ENCODE peak calls at places on chromosomes 16 and 17, in five cellular contexts. One of them, this sample, is unnamed.

GRCh38 chr17:27414271-27414670 is 42.0 kb upstream of the KSR1 start:
- DNase-seq in psoas muscle: no peak
- DNase-seq in astrocyte: peak
- DNase-seq in kidney epithelial cell: no peak
- DNase-seq in fibroblast of pulmonary artery: no peak
- DNase-seq in this sample: no peak

GRCh38 chr17:13869301-13869700 is 200.0 kb upstream of the COX10 start:
- DNase-seq in fibroblast of pulmonary artery: no peak
- DNase-seq in astrocyte: peak
- DNase-seq in kidney epithelial cell: no peak
- DNase-seq in psoas muscle: no peak
- DNase-seq in this sample: no peak

GRCh38 chr17:58401287-58401686 is 16.0 kb downstream of the RNF43 start:
- DNase-seq in psoas muscle: no peak
- DNase-seq in fibroblast of pulmonary artery: no peak
- DNase-seq in kidney epithelial cell: no peak
- DNase-seq in astrocyte: no peak
- DNase-seq in this sample: no peak

GRCh38 chr17:49616546-49617205 is 41.0 kb downstream of the NXPH3 start:
- DNase-seq in astrocyte: peak
- DNase-seq in psoas muscle: peak
- DNase-seq in kidney epithelial cell: no peak
- DNase-seq in fibroblast of pulmonary artery: peak
- DNase-seq in this sample: no peak

GRCh38 chr17:73686961-73687360 is 42.7 kb upstream of the SDK2 start:
- DNase-seq in kidney epithelial cell: no peak
- DNase-seq in astrocyte: no peak
- DNase-seq in fibroblast of pulmonary artery: no peak
- DNase-seq in psoas muscle: no peak
- DNase-seq in this sample: no peak

GRCh38 chr17:76687278-76688164 is 23.2 kb downstream of the MXRA7 start:
- DNase-seq in kidney epithelial cell: no peak
- DNase-seq in fibroblast of pulmonary artery: no peak
- DNase-seq in astrocyte: no peak
- DNase-seq in psoas muscle: peak
- DNase-seq in this sample: no peak

GRCh38 chr16:20938426-20938825 is 37.9 kb downstream of the LYRM1 start:
- DNase-seq in astrocyte: peak
- DNase-seq in kidney epithelial cell: no peak
- DNase-seq in fibroblast of pulmonary artery: peak
- DNase-seq in psoas muscle: no peak
- DNase-seq in this sample: no peak

GRCh38 chr16:50263940-50264929 is 2.1 kb upstream of the ADCY7 start:
- DNase-seq in kidney epithelial cell: no peak
- DNase-seq in fibroblast of pulmonary artery: peak
- DNase-seq in psoas muscle: no peak
- DNase-seq in astrocyte: peak
- DNase-seq in this sample: no peak

GRCh38 chr17:47978324-47978723 is 7.4 kb downstream of the CDK5RAP3 start:
- DNase-seq in astrocyte: peak
- DNase-seq in kidney epithelial cell: no peak
- DNase-seq in psoas muscle: peak
- DNase-seq in fibroblast of pulmonary artery: peak
- DNase-seq in this sample: peak

GRCh38 chr16:86733526-86734254 is 155.3 kb downstream of the FOXL1 start:
- DNase-seq in fibroblast of pulmonary artery: no peak
- DNase-seq in kidney epithelial cell: no peak
- DNase-seq in psoas muscle: peak
- DNase-seq in astrocyte: no peak
- DNase-seq in this sample: no peak

GRCh38 chr16:88927010-88927409 is 50.0 kb downstream of the CBFA2T3 start:
- DNase-seq in fibroblast of pulmonary artery: no peak
- DNase-seq in astrocyte: no peak
- DNase-seq in kidney epithelial cell: no peak
- DNase-seq in psoas muscle: no peak
- DNase-seq in this sample: no peak

GRCh38 chr16:53911506-53911905 is 207.6 kb downstream of the FTO start:
- DNase-seq in fibroblast of pulmonary artery: no peak
- DNase-seq in astrocyte: no peak
- DNase-seq in kidney epithelial cell: no peak
- DNase-seq in psoas muscle: no peak
- DNase-seq in this sample: no peak

GRCh38 chr17:80008383-80008840 is 27.3 kb downstream of the TBC1D16 start:
- DNase-seq in kidney epithelial cell: no peak
- DNase-seq in astrocyte: peak
- DNase-seq in psoas muscle: peak
- DNase-seq in fibroblast of pulmonary artery: peak
- DNase-seq in this sample: peak

GRCh38 chr17:63153488-63153887 is 187.5 kb downstream of the TANC2 start:
- DNase-seq in astrocyte: no peak
- DNase-seq in kidney epithelial cell: no peak
- DNase-seq in psoas muscle: no peak
- DNase-seq in fibroblast of pulmonary artery: no peak
- DNase-seq in this sample: no peak

GRCh38 chr17:73491648-73492047 is 152.6 kb downstream of the SDK2 start:
- DNase-seq in kidney epithelial cell: no peak
- DNase-seq in fibroblast of pulmonary artery: no peak
- DNase-seq in psoas muscle: no peak
- DNase-seq in astrocyte: no peak
- DNase-seq in this sample: no peak

GRCh38 chr17:20927586-20927985 is 115.2 kb downstream of the USP22 start:
- DNase-seq in fibroblast of pulmonary artery: no peak
- DNase-seq in psoas muscle: no peak
- DNase-seq in astrocyte: no peak
- DNase-seq in kidney epithelial cell: no peak
- DNase-seq in this sample: no peak

GRCh38 chr16:13435415-13435814 is 484.5 kb upstream of the ERCC4 start:
- DNase-seq in kidney epithelial cell: no peak
- DNase-seq in psoas muscle: no peak
- DNase-seq in astrocyte: no peak
- DNase-seq in fibroblast of pulmonary artery: no peak
- DNase-seq in this sample: no peak

GRCh38 chr17:39660397-39661043 is 4.6 kb upstream of the TCAP start:
- DNase-seq in astrocyte: no peak
- DNase-seq in fibroblast of pulmonary artery: no peak
- DNase-seq in kidney epithelial cell: no peak
- DNase-seq in psoas muscle: no peak
- DNase-seq in this sample: no peak

GRCh38 chr16:1701216-1701878 is 4.6 kb upstream of the MAPK8IP3 start:
- DNase-seq in astrocyte: no peak
- DNase-seq in psoas muscle: no peak
- DNase-seq in fibroblast of pulmonary artery: no peak
- DNase-seq in kidney epithelial cell: no peak
- DNase-seq in this sample: no peak

GRCh38 chr16:53581784-53582183 is 78.8 kb upstream of the AKTIP start:
- DNase-seq in astrocyte: no peak
- DNase-seq in fibroblast of pulmonary artery: no peak
- DNase-seq in psoas muscle: no peak
- DNase-seq in kidney epithelial cell: no peak
- DNase-seq in this sample: no peak

GRCh38 chr17:18960803-18961511 is 9.0 kb downstream of the SLC5A10 start:
- DNase-seq in astrocyte: no peak
- DNase-seq in kidney epithelial cell: no peak
- DNase-seq in fibroblast of pulmonary artery: peak
- DNase-seq in psoas muscle: peak
- DNase-seq in this sample: peak

DNA sequence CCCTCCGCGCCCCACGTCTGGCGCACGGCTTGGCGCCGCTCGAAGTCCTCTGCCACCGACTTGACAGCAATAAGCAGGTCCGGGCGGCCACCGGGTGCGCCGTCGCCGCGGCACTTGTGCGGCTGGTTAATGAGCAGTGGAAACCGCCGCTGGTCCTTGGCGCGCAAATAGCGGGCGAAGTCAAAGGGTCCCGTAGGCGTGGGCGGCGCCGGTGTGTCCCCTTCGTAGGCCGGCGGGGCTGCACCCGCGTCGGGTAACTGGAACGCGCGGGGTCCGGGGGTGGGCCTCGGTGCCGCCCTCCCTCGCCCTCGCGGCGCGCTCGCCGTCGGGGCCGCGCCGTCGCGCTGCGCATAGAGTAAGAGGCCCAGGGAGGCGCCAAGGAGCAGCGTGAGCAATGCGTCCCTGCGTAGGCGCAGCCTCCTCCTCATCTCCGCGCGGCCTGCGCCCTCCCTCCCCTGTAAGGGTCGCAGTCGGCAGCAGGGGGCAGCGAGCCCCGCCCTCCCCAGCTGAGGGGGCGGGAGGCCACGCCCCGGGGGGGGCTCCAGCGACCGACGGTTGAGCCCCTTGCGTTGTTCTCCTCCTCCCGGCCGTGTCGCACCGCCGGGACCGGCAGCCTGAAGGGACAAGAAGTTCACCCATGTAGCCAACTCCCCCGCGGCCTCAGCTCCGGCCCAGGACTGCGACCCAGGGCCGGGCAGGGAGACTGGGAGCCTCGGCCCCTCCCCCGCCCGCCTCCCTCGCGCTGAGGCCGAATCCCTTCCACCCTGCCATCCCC is 553 bp downstream of the B3GNT9 start:
- DNase-seq in psoas muscle: peak
- DNase-seq in astrocyte: peak
- DNase-seq in fibroblast of pulmonary artery: peak
- DNase-seq in kidney epithelial cell: no peak
- DNase-seq in this sample: no peak
- TF ChIP-seq CTCF in psoas muscle: no peak
- TF ChIP-seq CTCF in astrocyte: no peak
- TF ChIP-seq CTCF in fibroblast of pulmonary artery: no peak
- TF ChIP-seq CTCF in kidney epithelial cell: no peak
- TF ChIP-seq CTCF in this sample: no peak

GRCh38 chr16:14600164-14600563 is 29.9 kb downstream of the PARN start:
- DNase-seq in kidney epithelial cell: no peak
- DNase-seq in astrocyte: peak
- DNase-seq in fibroblast of pulmonary artery: peak
- DNase-seq in psoas muscle: no peak
- DNase-seq in this sample: no peak
- TF ChIP-seq CTCF in kidney epithelial cell: peak
- TF ChIP-seq CTCF in astrocyte: peak
- TF ChIP-seq CTCF in fibroblast of pulmonary artery: peak
- TF ChIP-seq CTCF in psoas muscle: peak
- TF ChIP-seq CTCF in this sample: peak

GRCh38 chr16:67264277-67264676 is 15.1 kb upstream of the PLEKHG4 start:
- DNase-seq in astrocyte: no peak
- DNase-seq in kidney epithelial cell: no peak
- DNase-seq in fibroblast of pulmonary artery: no peak
- DNase-seq in psoas muscle: peak
- DNase-seq in this sample: no peak
- TF ChIP-seq CTCF in astrocyte: peak
- TF ChIP-seq CTCF in kidney epithelial cell: peak
- TF ChIP-seq CTCF in fibroblast of pulmonary artery: peak
- TF ChIP-seq CTCF in psoas muscle: no peak
- TF ChIP-seq CTCF in this sample: no peak

DNA sequence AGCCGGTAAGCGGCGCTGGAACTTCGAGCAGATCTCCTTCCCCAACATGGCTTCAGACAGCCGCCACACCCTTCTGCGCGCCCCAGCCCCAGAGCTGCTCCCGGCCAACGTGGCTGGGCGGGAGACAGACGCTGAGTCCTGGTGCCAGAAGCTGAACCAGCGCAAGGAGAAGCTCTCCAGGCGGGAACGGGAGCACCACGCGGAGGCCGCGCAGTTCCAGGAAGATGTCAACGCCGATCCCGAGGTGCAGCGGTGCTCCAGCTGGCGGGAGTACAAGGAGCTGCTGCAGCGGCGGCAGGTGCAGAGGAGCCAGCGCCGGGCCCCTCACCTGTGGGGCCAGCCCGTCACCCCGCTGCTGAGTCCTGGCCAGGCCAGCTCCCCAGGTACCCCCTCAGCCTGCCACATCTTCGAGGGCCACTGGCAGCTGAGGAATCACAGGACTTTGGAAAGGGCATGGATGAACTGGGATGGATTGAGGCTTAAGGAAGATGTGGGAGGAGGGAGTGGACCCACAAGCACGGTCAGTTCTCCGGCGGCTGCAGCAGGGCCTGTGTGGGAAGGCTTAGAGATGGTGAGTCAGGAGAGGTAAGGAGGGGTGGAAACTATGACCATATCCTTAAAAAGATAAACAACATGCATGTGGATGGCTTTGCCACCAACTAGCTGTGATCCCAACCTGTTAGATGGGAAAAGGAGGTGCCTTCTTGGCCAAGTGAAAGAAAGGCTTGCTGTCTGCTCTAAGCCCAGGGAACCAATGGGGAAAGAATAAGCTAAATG is 3.4 kb upstream of the LLGL2 start:
- DNase-seq in astrocyte: peak
- DNase-seq in psoas muscle: no peak
- DNase-seq in kidney epithelial cell: no peak
- DNase-seq in fibroblast of pulmonary artery: peak
- DNase-seq in this sample: no peak
- TF ChIP-seq CTCF in astrocyte: no peak
- TF ChIP-seq CTCF in psoas muscle: no peak
- TF ChIP-seq CTCF in kidney epithelial cell: no peak
- TF ChIP-seq CTCF in fibroblast of pulmonary artery: no peak
- TF ChIP-seq CTCF in this sample: no peak

GRCh38 chr17:45316271-45317112 is at the start of gene MAP3K14:
- DNase-seq in fibroblast of pulmonary artery: peak
- DNase-seq in kidney epithelial cell: no peak
- DNase-seq in astrocyte: peak
- DNase-seq in psoas muscle: peak
- DNase-seq in this sample: peak
- TF ChIP-seq CTCF in fibroblast of pulmonary artery: no peak
- TF ChIP-seq CTCF in kidney epithelial cell: no peak
- TF ChIP-seq CTCF in astrocyte: no peak
- TF ChIP-seq CTCF in psoas muscle: no peak
- TF ChIP-seq CTCF in this sample: no peak

This sample was measured in mesothelial cell of epicardium.